ENCODE peak calls at places on chromosomes 5 and 9, in four cellular contexts. V is OCI-LY7, W is IMR-90, Q is stomach. N is an unnamed sample.

GRCh38 chr5:179278119-179278518 is 67.1 kb downstream of the ADAMTS2 start:
- DNase-seq in W (peak; percentile 23), Q (no peak), V (no peak), N (no peak)

GRCh38 chr9:96649620-96650323 is 5.3 kb downstream of the PRXL2C start:
- DNase-seq in Q (no peak), V (no peak), W (no peak), N (no peak)

GRCh38 chr5:24183941-24184340 is 460.8 kb downstream of the CDH10 start:
- DNase-seq in Q (no peak), V (no peak), W (no peak), N (no peak)

GRCh38 chr9:127174386-127175318 is 52.2 kb upstream of the ANGPTL2 start:
- DNase-seq in V (no peak), W (no peak), Q (peak; percentile 14), N (no peak)

GRCh38 chr5:74865293-74865798 is 841 bp downstream of the FAM169A start:
- DNase-seq in Q (no peak), W (no peak), V (no peak), N (no peak)

GRCh38 chr9:86082870-86083269 is 16.5 kb downstream of the GOLM1 start:
- DNase-seq in W (no peak), V (no peak), Q (no peak), N (no peak)

GRCh38 chr9:125106285-125106893 is 36.9 kb downstream of the SCAI start:
- DNase-seq in W (peak; percentile 79), Q (no peak), V (no peak), N (no peak)

GRCh38 chr9:32423371-32423770 is 38.9 kb downstream of the ACO1 start:
- DNase-seq in Q (no peak), V (no peak), W (peak; percentile 90), N (no peak)

GRCh38 chr9:87239312-87239711 is 258.4 kb upstream of the DAPK1 start:
- DNase-seq in W (no peak), Q (no peak), V (no peak), N (no peak)

GRCh38 chr5:177094224-177095087 is 7.7 kb downstream of the FGFR4 start:
- DNase-seq in V (no peak), Q (peak; percentile 65), W (peak; percentile 84), N (no peak)

GRCh38 chr5:115816226-115817042 is at the start of gene CDO1:
- DNase-seq in W (peak; percentile 59), Q (no peak), V (no peak), N (peak; percentile 25)

GRCh38 chr9:103169798-103170197 is 174.7 kb downstream of the CYLC2 start:
- DNase-seq in Q (no peak), V (no peak), W (no peak), N (no peak)

GRCh38 chr5:137503456-137503855 is 4.3 kb upstream of the SPOCK1 start:
- DNase-seq in Q (no peak), V (no peak), W (no peak), N (no peak)

GRCh38 chr5:138520971-138521370 is 22.1 kb downstream of the ETF1 start:
- DNase-seq in V (no peak), W (no peak), Q (no peak), N (no peak)

GRCh38 chr5:41268894-41269293 is 55.6 kb upstream of the C6 start:
- DNase-seq in Q (no peak), V (no peak), W (no peak), N (no peak)

GRCh38 chr5:41275813-41276512 is 62.6 kb upstream of the C6 start:
- DNase-seq in Q (no peak), W (no peak), V (no peak), N (peak; percentile 13)

GRCh38 chr5:41266377-41266776 is 53.0 kb upstream of the C6 start:
- DNase-seq in Q (no peak), W (no peak), V (no peak), N (no peak)

DNA sequence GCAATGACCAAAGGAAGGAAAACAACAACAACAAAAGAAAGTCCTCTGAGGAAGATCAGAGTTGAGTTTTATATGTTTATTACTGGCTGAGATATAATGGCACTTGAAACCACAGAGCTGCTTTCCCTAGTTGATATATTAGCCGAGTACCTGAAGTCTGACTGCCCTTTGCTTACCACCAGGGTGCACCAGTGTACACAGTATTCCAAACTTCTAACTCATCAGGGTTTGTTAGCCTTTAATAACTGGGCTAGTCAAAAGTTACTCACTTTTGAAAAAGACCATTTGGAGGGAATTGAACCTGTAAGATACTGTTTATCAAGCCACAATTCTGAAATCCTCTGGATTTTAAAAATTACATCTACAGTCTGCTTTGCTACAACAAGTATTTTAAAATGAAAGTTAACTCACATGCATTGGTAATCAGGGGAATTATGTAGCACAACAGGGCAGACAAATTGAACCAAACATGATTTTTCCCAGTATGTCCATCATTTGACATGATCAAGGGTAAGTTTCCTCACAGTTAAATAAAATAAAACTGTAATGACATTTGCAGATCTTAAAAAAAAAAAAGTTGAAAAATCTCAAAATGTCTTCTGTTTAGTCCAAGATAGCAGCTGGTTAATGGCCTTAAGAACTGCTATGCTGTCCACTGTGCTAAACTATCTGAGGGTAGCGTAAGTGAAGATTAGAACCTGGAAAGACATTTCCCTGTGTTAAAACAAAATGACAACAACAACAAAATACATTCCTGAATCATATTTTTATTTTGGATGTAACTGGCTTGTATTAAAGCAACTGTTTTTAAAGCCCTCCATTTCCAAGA is 57.3 kb upstream of the C6 start:
- DNase-seq in Q (peak; percentile 30), W (peak; percentile 76), V (peak; percentile 21), N (no peak)
- TF ChIP-seq CTCF in Q (no peak), W (peak; percentile 80), V (peak; percentile 72), N (peak; percentile 77)

GRCh38 chr5:72584466-72584865 is 77.3 kb upstream of the ZNF366 start:
- DNase-seq in Q (no peak), W (no peak), V (no peak), N (peak; percentile 25)
- H3K4me3 ChIP-seq in Q (no peak overlapping the region), W (no peak overlapping the region), V (no peak overlapping the region), N (no peak overlapping the region)

GRCh38 chr9:114364123-114364522 is 23.7 kb downstream of the AKNA start:
- DNase-seq in W (peak; percentile 85), Q (no peak), V (no peak), N (no peak)
- H3K36me3 ChIP-seq in W (peaks cover 60% of the 10 kb centered on the region), Q (peaks cover 90% of the 10 kb centered on the region), V (peaks cover 92% of the 10 kb centered on the region), N (peaks cover 60% of the 10 kb centered on the region)

DNA sequence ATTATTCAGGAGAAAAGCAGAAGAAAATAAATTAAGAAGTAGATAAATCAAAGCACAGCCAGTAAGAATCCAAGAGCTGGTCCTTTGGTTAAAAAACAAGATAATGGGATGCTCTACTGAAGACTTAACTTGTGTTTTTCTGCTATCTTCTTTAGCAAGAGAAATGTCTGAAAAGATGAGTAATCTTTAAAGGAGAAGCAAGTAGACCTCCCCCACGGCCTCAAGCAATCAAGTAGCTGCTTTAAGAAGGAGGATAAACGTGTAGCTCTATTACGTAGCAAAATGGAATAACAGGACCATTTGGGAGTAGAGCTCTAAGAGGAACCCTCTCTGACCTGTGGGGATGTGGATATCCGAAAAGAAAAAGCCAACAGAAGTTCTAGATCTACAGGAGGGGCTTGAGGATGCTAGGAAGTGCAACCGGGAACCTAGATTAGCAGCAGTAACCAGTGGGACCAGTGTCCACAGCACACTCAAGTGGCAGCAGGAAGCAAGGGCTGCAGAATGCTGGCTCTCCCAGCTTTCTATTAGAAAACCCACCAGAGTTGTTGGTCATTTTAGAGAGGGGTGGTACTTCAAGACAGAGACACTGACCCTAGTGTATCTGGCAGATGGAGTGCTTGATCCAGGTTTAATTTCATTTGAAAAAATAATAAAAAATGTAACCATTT is 185.4 kb downstream of the GABBR2 start:
- DNase-seq in V (no peak), Q (no peak), W (peak; percentile 62), N (no peak)
- TF ChIP-seq CTCF in V (peak; percentile 32), Q (no peak), W (peak; percentile 42), N (peak; percentile 30)